ENCODE peak calls at places on chromosomes 6 and 20, in four cellular contexts. M, N, W and G are unnamed samples.

GRCh38 chr6:156618600-156619205 is 158.5 kb upstream of the ARID1B start:
- DNase-seq in W (no peak), N (no peak), M (no peak), G (no peak)

GRCh38 chr6:93575495-93575894 is 156.1 kb upstream of the EPHA7 start:
- DNase-seq in M (no peak), N (no peak), W (no peak), G (no peak)

GRCh38 chr20:13412806-13413445 is 191.9 kb downstream of the ISM1 start:
- DNase-seq in W (no peak), N (no peak), M (no peak), G (no peak)

GRCh38 chr6:170221753-170222400 is 69.0 kb downstream of the DLL1 start:
- DNase-seq in M (no peak), W (no peak), N (no peak), G (no peak)

GRCh38 chr20:2150660-2151059 is 49.0 kb downstream of the STK35 start:
- DNase-seq in N (no peak), M (no peak), W (no peak), G (no peak)

GRCh38 chr6:31490115-31490873 is 7.7 kb upstream of the MICB start:
- DNase-seq in N (no peak), W (no peak), M (no peak), G (no peak)

GRCh38 chr6:15911753-15912504 is 217.0 kb upstream of the MYLIP start:
- DNase-seq in W (no peak), N (no peak), M (no peak), G (no peak)

GRCh38 chr6:14630136-14630535 is 512.6 kb downstream of the CD83 start:
- DNase-seq in M (no peak), N (no peak), W (no peak), G (no peak)

GRCh38 chr20:23156842-23157423 is 70.8 kb upstream of the CD93 start:
- DNase-seq in M (no peak), W (no peak), N (no peak), G (no peak)

GRCh38 chr6:134961366-134961765 is 11.5 kb upstream of the ALDH8A1 start:
- DNase-seq in N (no peak), M (no peak), W (no peak), G (no peak)